ENCODE peak calls at places on chromosomes 1 and 21, in six cellular contexts. T is AG08396, R is activated gamma-delta T cell treated with Interleukin-2 at 50 U/mL for 16 hours, L is RCC 7860, Q is heart left ventricle, Y is lower leg skin. C is an unnamed sample.

GRCh38 chr1:8821084-8821483 is 3.6 kb upstream of the RERE start:
- DNase-seq in T (no peak), Y (no peak), R (no peak), L (peak; percentile 72), Q (no peak), C (no peak)

GRCh38 chr1:156490401-156491032 is 10.1 kb downstream of the MEF2D start:
- DNase-seq in Q (peak; percentile 77), T (peak; percentile 63), R (no peak), Y (no peak), L (no peak), C (no peak)

GRCh38 chr1:27935721-27936120 is 921 bp downstream of the SMPDL3B start:
- DNase-seq in T (no peak), R (no peak), Y (no peak), L (no peak), Q (no peak), C (no peak)

GRCh38 chr1:90718411-90719320 is 1.6 kb upstream of the BARHL2 start:
- DNase-seq in R (no peak), L (no peak), T (peak; percentile 43), Q (no peak), Y (no peak), C (no peak)

GRCh38 chr1:20290624-20291597 is at the start of gene VWA5B1:
- DNase-seq in R (no peak), L (no peak), Q (no peak), T (no peak), Y (no peak), C (no peak)

GRCh38 chr1:207404849-207405525 is 49.1 kb upstream of the CR2 start:
- DNase-seq in Q (no peak), L (peak; percentile 73), T (peak; percentile 60), R (no peak), Y (no peak), C (peak; percentile 88)

GRCh38 chr1:176559474-176560390 is 96.8 kb downstream of the PAPPA2 start:
- DNase-seq in Q (peak; percentile 51), T (peak; percentile 51), Y (no peak), L (peak; percentile 37), R (no peak), C (peak; percentile 58)

GRCh38 chr1:192538407-192539311 is 36.9 kb upstream of the RGS1 start:
- DNase-seq in Y (no peak), T (no peak), Q (no peak), R (no peak), L (no peak), C (no peak)

GRCh38 chr21:34886554-34887385 is 162.3 kb downstream of the RUNX1 start:
- DNase-seq in T (peak; percentile 33), Q (peak; percentile 21), L (peak; percentile 37), Y (peak; percentile 90), R (no peak), C (peak; percentile 67)

GRCh38 chr1:180632326-180633088 is 685 bp downstream of the XPR1 start:
- DNase-seq in Q (peak; percentile 69), L (no peak), R (peak; percentile 54), Y (peak; percentile 91), T (peak; percentile 73), C (peak; percentile 51)

GRCh38 chr1:23958810-23959460 is 693 bp upstream of the PNRC2 start:
- DNase-seq in Q (peak; percentile 90), L (peak; percentile 95), R (peak; percentile 89), Y (peak; percentile 97), T (peak; percentile 81), C (peak; percentile 98)

GRCh38 chr1:23530089-23530749 is 814 bp downstream of the E2F2 start:
- DNase-seq in Y (no peak), L (no peak), R (no peak), T (no peak), Q (no peak), C (peak; percentile 28)